ENCODE peak calls at places on chromosomes 7 and 10, in eight cellular contexts. D, M, A, T, L, W, F and I are unnamed samples.

GRCh38 chr7:158358926-158359645 is 228.5 kb downstream of the PTPRN2 start:
- DNase-seq in F (no peak), A (no peak), M (peak), W (no peak), L (no peak), D (no peak), T (no peak), I (no peak)

GRCh38 chr7:142459557-142459963 is 201.7 kb upstream of the PRSS58 start:
- DNase-seq in L (peak), T (peak), M (no peak), F (peak), D (no peak), W (no peak), A (no peak), I (no peak)

GRCh38 chr7:95758187-95758586 is 14.2 kb upstream of the DYNC1I1 start:
- DNase-seq in L (no peak), T (no peak), W (no peak), F (no peak), A (no peak), D (no peak), M (no peak), I (no peak)

GRCh38 chr7:22665816-22666375 is 61.1 kb upstream of the IL6 start:
- DNase-seq in M (no peak), T (peak), F (no peak), A (no peak), D (no peak), L (peak), W (no peak), I (no peak)

GRCh38 chr10:29163746-29164145 is 125.1 kb upstream of the LYZL1 start:
- DNase-seq in M (no peak), T (no peak), A (no peak), L (peak), W (no peak), D (no peak), F (no peak), I (no peak)

GRCh38 chr7:31053986-31054385 is 1.9 kb downstream of the ADCYAP1R1 start:
- DNase-seq in L (no peak), A (no peak), W (no peak), F (no peak), M (no peak), D (no peak), T (no peak), I (no peak)

GRCh38 chr10:73886085-73886529 is 11.8 kb upstream of the CAMK2G start:
- DNase-seq in A (peak), M (peak), W (no peak), L (peak), T (peak), D (peak), F (peak), I (peak)

GRCh38 chr7:17236161-17236560 is 62.3 kb upstream of the AHR start:
- DNase-seq in A (no peak), L (no peak), M (no peak), D (no peak), T (no peak), W (no peak), F (no peak), I (no peak)

GRCh38 chr7:142134944-142135343 is 23.4 kb downstream of the MGAM2 start:
- DNase-seq in F (no peak), D (no peak), W (no peak), A (no peak), M (peak), T (no peak), L (no peak), I (no peak)

GRCh38 chr10:63708421-63708820 is 187.2 kb downstream of the REEP3 start:
- DNase-seq in L (no peak), M (no peak), T (no peak), A (no peak), W (no peak), F (no peak), D (no peak), I (no peak)

GRCh38 chr10:103833731-103834365 is 21.5 kb downstream of the SH3PXD2A start:
- DNase-seq in M (no peak), F (no peak), T (no peak), D (no peak), A (no peak), W (no peak), L (no peak), I (no peak)

GRCh38 chr10:21406595-21407218 is 118.8 kb downstream of the SKIDA1 start:
- DNase-seq in L (no peak), F (no peak), T (no peak), W (no peak), D (no peak), A (no peak), M (no peak), I (no peak)

GRCh38 chr10:63391812-63392211 is 74.0 kb downstream of the JMJD1C start:
- DNase-seq in W (no peak), M (no peak), T (no peak), F (no peak), D (no peak), A (no peak), L (no peak), I (no peak)

GRCh38 chr10:31118561-31118960 is 86.9 kb upstream of the ZNF438 start:
- DNase-seq in W (no peak), T (no peak), F (no peak), M (no peak), D (no peak), A (no peak), L (peak), I (no peak)

GRCh38 chr7:101232141-101232821 is 5.3 kb downstream of the CLDN15 start:
- DNase-seq in W (no peak), T (no peak), A (no peak), M (peak), F (no peak), L (peak), D (no peak), I (no peak)

GRCh38 chr10:102195301-102195870 is 30.7 kb upstream of the ELOVL3 start:
- DNase-seq in M (no peak), F (no peak), W (no peak), D (no peak), A (no peak), L (peak), T (no peak), I (no peak)